ENCODE peak calls at places on chromosome 14, in eight cellular contexts. D is Peyer's patch, X is tibial nerve, T is heart left ventricle, Z is esophagus muscularis mucosa, I is right lobe of liver, C is A549, G is body of pancreas. H is an unnamed sample.
A peak's percentile ranks its signal among the peaks of the same experiment; 100 is the strongest.

GRCh38 chr14:24132061-24132685 is 1.7 kb downstream of the FITM1 start:
- DNase-seq in G (peak; percentile 76), T (no peak), D (peak; percentile 61), Z (no peak), I (peak; percentile 60), X (no peak), C (no peak), H (no peak)

GRCh38 chr14:64879635-64880381 is at the start of gene SPTB:
- DNase-seq in C (peak; percentile 30), T (peak; percentile 76), I (peak; percentile 82), D (peak; percentile 64), Z (peak; percentile 90), G (peak; percentile 54), X (no peak), H (peak; percentile 16)

GRCh38 chr14:51604078-51604477 is 47.6 kb upstream of the FRMD6 start:
- DNase-seq in D (no peak), I (no peak), Z (no peak), X (no peak), T (no peak), G (no peak), C (no peak), H (no peak)

GRCh38 chr14:51342226-51342625 is 102.2 kb downstream of the TMX1 start:
- DNase-seq in T (no peak), X (no peak), C (peak; percentile 16), D (no peak), I (no peak), G (no peak), Z (peak; percentile 1), H (no peak)

GRCh38 chr14:103008768-103009342 is 48.5 kb downstream of the CDC42BPB start:
- DNase-seq in T (no peak), G (no peak), Z (no peak), I (no peak), D (peak; percentile 26), C (no peak), X (no peak), H (no peak)

GRCh38 chr14:81459421-81459820 is 59.3 kb upstream of the STON2 start:
- DNase-seq in Z (no peak), I (no peak), G (no peak), C (no peak), X (no peak), T (no peak), D (no peak), H (no peak)

GRCh38 chr14:62053188-62053587 is 291.0 kb downstream of the SNAPC1 start:
- DNase-seq in X (no peak), D (no peak), T (no peak), I (no peak), C (no peak), G (no peak), Z (no peak), H (no peak)

GRCh38 chr14:33794791-33795300 is 156.0 kb downstream of the EGLN3 start:
- DNase-seq in Z (no peak), I (no peak), G (no peak), C (no peak), X (no peak), D (no peak), T (no peak), H (no peak)

GRCh38 chr14:28542040-28542439 is 224.5 kb upstream of the FOXG1 start:
- DNase-seq in I (no peak), T (no peak), D (no peak), X (no peak), C (no peak), G (no peak), Z (no peak), H (no peak)

DNA sequence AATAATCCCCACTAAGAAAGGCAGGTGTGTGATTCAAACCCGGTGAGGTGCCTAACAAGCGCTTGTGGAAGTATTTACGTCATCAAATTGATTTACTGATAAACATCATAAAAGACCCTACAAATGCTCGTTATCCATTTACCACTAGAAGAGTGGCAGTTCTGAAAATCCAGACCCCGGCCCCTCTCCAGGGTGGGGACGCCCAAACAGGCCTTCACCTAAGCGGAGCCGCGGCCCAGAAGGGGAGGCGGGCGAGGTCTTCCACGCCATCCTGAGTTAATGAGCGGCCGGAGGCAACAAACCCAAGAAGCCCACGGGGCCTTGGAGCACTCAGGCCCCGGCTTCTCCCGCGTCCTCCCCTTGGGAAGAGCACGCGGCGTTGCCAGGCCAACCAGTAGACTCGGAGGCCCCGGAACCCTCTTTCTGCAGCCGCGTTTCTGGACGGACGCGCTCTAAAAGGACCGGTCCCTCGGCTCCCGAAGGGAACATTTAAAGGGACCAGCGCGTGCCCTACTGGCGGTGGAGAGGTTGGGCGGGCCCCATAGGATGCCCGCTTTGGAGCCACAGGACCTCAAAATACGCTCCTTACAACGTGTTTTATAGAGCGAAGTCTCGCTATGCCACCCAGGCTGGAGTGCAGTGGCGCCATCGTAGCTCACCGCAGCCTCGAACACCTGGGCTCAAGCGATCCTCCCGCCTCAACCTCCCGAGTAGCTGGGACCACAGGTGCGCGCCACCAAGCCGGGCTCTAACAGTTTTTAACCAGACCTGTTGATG is 3.5 kb downstream of the PTPN21 start:
- DNase-seq in T (peak; percentile 83), X (peak; percentile 73), D (peak; percentile 80), I (peak; percentile 82), C (peak; percentile 91), G (peak; percentile 84), Z (no peak), H (peak; percentile 96)
- TF ChIP-seq POLR2A in T (no peak), X (peak; percentile 44), D (no peak), I (peak; percentile 29), C (no peak), G (peak; percentile 27), Z (no peak), H (no peak)

GRCh38 chr14:104687601-104688504 is 1.6 kb upstream of the INF2 start:
- DNase-seq in D (peak; percentile 92), T (peak; percentile 91), G (peak; percentile 94), X (no peak), Z (no peak), I (peak; percentile 93), C (peak; percentile 97), H (no peak)
- TF ChIP-seq POLR2A in D (peak; percentile 96), T (no peak), G (peak; percentile 79), X (peak; percentile 17), Z (peak; percentile 11), I (peak; percentile 95), C (peak; percentile 60), H (no peak)

GRCh38 chr14:69424139-69424923 is 25.8 kb downstream of the SLC39A9 start:
- DNase-seq in D (no peak), T (no peak), G (no peak), C (no peak), Z (no peak), X (no peak), I (no peak), H (no peak)
- TF ChIP-seq POLR2A in D (no peak), T (no peak), G (no peak), C (no peak), Z (no peak), X (no peak), I (no peak), H (no peak)

GRCh38 chr14:71549421-71549820 is 382.8 kb upstream of the RGS6 start:
- DNase-seq in G (no peak), I (no peak), X (no peak), Z (no peak), C (no peak), D (no peak), T (no peak), H (no peak)

GRCh38 chr14:71553779-71554178 is 378.4 kb upstream of the RGS6 start:
- DNase-seq in X (no peak), I (no peak), C (no peak), D (no peak), G (no peak), Z (no peak), T (no peak), H (no peak)

GRCh38 chr14:71550367-71550766 is 381.9 kb upstream of the RGS6 start:
- DNase-seq in T (no peak), G (no peak), X (no peak), Z (no peak), D (no peak), C (no peak), I (no peak), H (no peak)

GRCh38 chr14:71552809-71553208 is 379.4 kb upstream of the RGS6 start:
- DNase-seq in D (no peak), C (no peak), T (no peak), G (no peak), Z (no peak), X (no peak), I (no peak), H (no peak)

GRCh38 chr14:71551291-71551955 is 380.8 kb upstream of the RGS6 start:
- DNase-seq in X (no peak), I (no peak), C (no peak), T (no peak), G (no peak), Z (no peak), D (no peak), H (no peak)
- TF ChIP-seq POLR2A in X (no peak), I (no peak), C (no peak), T (no peak), G (no peak), Z (no peak), D (no peak), H (no peak)

GRCh38 chr14:49882826-49883694 is 9.8 kb upstream of the ARF6 start:
- DNase-seq in C (no peak), X (no peak), G (no peak), T (no peak), Z (no peak), D (no peak), I (no peak), H (peak; percentile 67)
- TF ChIP-seq POLR2A in C (no peak), X (no peak), G (no peak), T (no peak), Z (no peak), D (no peak), I (no peak), H (no peak)

GRCh38 chr14:74712499-74713394 is at the start of the genes AREL1 and FCF1:
- DNase-seq in C (peak; percentile 97), X (peak; percentile 87), I (peak; percentile 68), G (peak; percentile 77), T (peak; percentile 81), D (peak; percentile 92), Z (peak; percentile 94), H (peak; percentile 83)
- TF ChIP-seq POLR2A in C (peak; percentile 73), X (peak; percentile 46), I (peak; percentile 56), G (no peak), T (peak; percentile 23), D (peak; percentile 73), Z (peak; percentile 58), H (no peak)

H was measured in lower leg skin.